ENCODE peak calls at places on chromosomes 7 and 10, in nine cellular contexts. N is NCI-H510A; Y is activated CD8-positive, alpha-beta memory T cell treated with anti-CD3 and anti-CD28 coated beads for 24 hours; K is GM03348; F is fibroblast of lung; J is Kasumi-1; U is lung microvascular endothelial cell; R is activated B cell treated with CpG ODN at 0.5 μM for 24 hours; X is LNCaP clone FGC. T is an unnamed sample.
A peak's percentile ranks its signal among the peaks of the same experiment; 100 is the strongest.

GRCh38 chr7:1361016-1361755 is 98.1 kb downstream of the MICALL2 start:
- DNase-seq in Y (no peak), R (no peak), F (no peak), N (no peak), X (no peak), J (no peak), K (no peak), U (no peak), T (no peak)

GRCh38 chr7:99864041-99864440 is 12.8 kb downstream of the OR2AE1 start:
- DNase-seq in N (no peak), U (no peak), R (no peak), J (no peak), K (no peak), X (no peak), Y (no peak), F (peak; percentile 7), T (no peak)

GRCh38 chr10:122550983-122551382 is 9.6 kb upstream of the DMBT1 start:
- DNase-seq in J (no peak), U (no peak), N (no peak), K (no peak), F (no peak), X (no peak), R (no peak), Y (no peak), T (no peak)

GRCh38 chr10:16259726-16260125 is 177.1 kb upstream of the PTER start:
- DNase-seq in K (no peak), R (no peak), X (no peak), N (no peak), U (no peak), Y (no peak), J (no peak), F (no peak), T (no peak)

GRCh38 chr7:115779561-115779960 is 251.0 kb downstream of the TFEC start:
- DNase-seq in Y (no peak), J (no peak), F (peak; percentile 1), R (no peak), X (no peak), K (no peak), U (no peak), N (no peak), T (no peak)

GRCh38 chr10:56604624-56605023 is 243.6 kb upstream of the ZWINT start:
- DNase-seq in R (no peak), Y (no peak), K (no peak), U (no peak), J (no peak), X (no peak), F (no peak), N (no peak), T (no peak)

GRCh38 chr10:69220041-69220451 is at the start of gene HKDC1:
- DNase-seq in X (no peak), U (no peak), K (no peak), N (no peak), Y (no peak), R (no peak), J (no peak), F (no peak), T (no peak)

GRCh38 chr10:125779403-125780327 is 4.0 kb upstream of the MMP21 start:
- DNase-seq in R (no peak), N (no peak), K (no peak), Y (peak; percentile 47), U (no peak), J (no peak), X (no peak), F (no peak), T (no peak)

GRCh38 chr10:123380491-123381085 is 226.4 kb downstream of the BUB3 start:
- DNase-seq in J (peak; percentile 66), U (peak; percentile 11), Y (no peak), K (peak; percentile 26), N (no peak), R (no peak), X (peak; percentile 25), F (peak; percentile 31), T (no peak)

GRCh38 chr7:39073432-39073831 is 95.7 kb downstream of the POU6F2 start:
- DNase-seq in F (no peak), Y (no peak), J (no peak), K (no peak), U (no peak), X (peak; percentile 4), N (peak; percentile 74), R (no peak), T (no peak)

GRCh38 chr10:31401287-31401686 is 82.3 kb downstream of the ZEB1 start:
- DNase-seq in X (peak; percentile 67), F (no peak), N (peak; percentile 6), U (no peak), J (no peak), Y (no peak), R (no peak), K (no peak), T (peak; percentile 9)

GRCh38 chr10:84375881-84376280 is 47.5 kb downstream of the CCSER2 start:
- DNase-seq in K (no peak), Y (no peak), R (no peak), F (no peak), J (no peak), N (no peak), U (no peak), X (no peak), T (no peak)

GRCh38 chr10:68992721-68993440 is 4.3 kb downstream of the KIFBP start:
- DNase-seq in X (no peak), J (no peak), N (no peak), U (peak; percentile 50), Y (no peak), K (peak; percentile 85), F (peak; percentile 95), R (no peak), T (no peak)

GRCh38 chr7:100686201-100686821 is 7.7 kb downstream of the GIGYF1 start:
- DNase-seq in X (no peak), N (no peak), R (no peak), F (no peak), U (no peak), Y (no peak), J (no peak), K (no peak), T (no peak)

GRCh38 chr7:97024209-97025129 is at the start of gene DLX5:
- DNase-seq in N (peak; percentile 64), X (no peak), R (no peak), Y (no peak), U (no peak), K (peak; percentile 40), J (no peak), F (peak; percentile 15), T (peak; percentile 52)

GRCh38 chr10:112851582-112851981 is 98.5 kb upstream of the TCF7L2 start:
- DNase-seq in R (no peak), X (no peak), J (no peak), N (no peak), K (no peak), F (no peak), Y (no peak), U (no peak), T (no peak)

GRCh38 chr10:103676851-103677417 is 178.4 kb downstream of the SH3PXD2A start:
- DNase-seq in U (no peak), J (no peak), X (no peak), F (peak; percentile 99), R (no peak), Y (no peak), K (peak; percentile 91), N (no peak), T (no peak)